ENCODE peak calls at places on chromosome 22, in four cellular contexts. One of them, this sample, is unnamed.

GRCh38 chr22:37804886-37805857 is 2.6 kb upstream of the GCAT start:
- DNase-seq in stimulated activated CD8-positive, alpha-beta memory T cell treated with anti-CD3 and anti-CD28 coated beads, Interleukin-15, amount 100 ng/mL, for 1 hour: no peak
- DNase-seq in EH: peak; percentile 87
- DNase-seq in EL: peak; percentile 88
- DNase-seq in this sample: peak; percentile 53

GRCh38 chr22:31635638-31636306 is 26.2 kb downstream of the PISD start:
- DNase-seq in stimulated activated CD8-positive, alpha-beta memory T cell treated with anti-CD3 and anti-CD28 coated beads, Interleukin-15, amount 100 ng/mL, for 1 hour: no peak
- DNase-seq in EH: no peak
- DNase-seq in EL: no peak
- DNase-seq in this sample: no peak

GRCh38 chr22:43829448-43829821 is 17.3 kb upstream of the EFCAB6 start:
- DNase-seq in stimulated activated CD8-positive, alpha-beta memory T cell treated with anti-CD3 and anti-CD28 coated beads, Interleukin-15, amount 100 ng/mL, for 1 hour: no peak
- DNase-seq in EH: no peak
- DNase-seq in EL: no peak
- DNase-seq in this sample: no peak

GRCh38 chr22:32636884-32637283 is 162.3 kb downstream of the FBXO7 start:
- DNase-seq in stimulated activated CD8-positive, alpha-beta memory T cell treated with anti-CD3 and anti-CD28 coated beads, Interleukin-15, amount 100 ng/mL, for 1 hour: no peak
- DNase-seq in EH: no peak
- DNase-seq in EL: no peak
- DNase-seq in this sample: no peak

GRCh38 chr22:29143848-29144785 is 61.6 kb upstream of the EMID1 start:
- DNase-seq in stimulated activated CD8-positive, alpha-beta memory T cell treated with anti-CD3 and anti-CD28 coated beads, Interleukin-15, amount 100 ng/mL, for 1 hour: no peak
- DNase-seq in EH: no peak
- DNase-seq in EL: no peak
- DNase-seq in this sample: no peak

GRCh38 chr22:49010086-49010863 is 817.4 kb downstream of the BRD1 start:
- DNase-seq in stimulated activated CD8-positive, alpha-beta memory T cell treated with anti-CD3 and anti-CD28 coated beads, Interleukin-15, amount 100 ng/mL, for 1 hour: no peak
- DNase-seq in EH: no peak
- DNase-seq in EL: no peak
- DNase-seq in this sample: no peak

GRCh38 chr22:49365910-49366309 is 461.8 kb downstream of the BRD1 start:
- DNase-seq in stimulated activated CD8-positive, alpha-beta memory T cell treated with anti-CD3 and anti-CD28 coated beads, Interleukin-15, amount 100 ng/mL, for 1 hour: no peak
- DNase-seq in EH: no peak
- DNase-seq in EL: no peak
- DNase-seq in this sample: no peak

GRCh38 chr22:28186641-28187040 is 267.6 kb upstream of the PITPNB start:
- DNase-seq in stimulated activated CD8-positive, alpha-beta memory T cell treated with anti-CD3 and anti-CD28 coated beads, Interleukin-15, amount 100 ng/mL, for 1 hour: no peak
- DNase-seq in EH: no peak
- DNase-seq in EL: no peak
- DNase-seq in this sample: no peak

GRCh38 chr22:22576244-22576988 is 17.4 kb upstream of the PRAME start:
- DNase-seq in stimulated activated CD8-positive, alpha-beta memory T cell treated with anti-CD3 and anti-CD28 coated beads, Interleukin-15, amount 100 ng/mL, for 1 hour: no peak
- DNase-seq in EH: peak; percentile 54
- DNase-seq in EL: peak; percentile 28
- DNase-seq in this sample: no peak

GRCh38 chr22:38861170-38861874 is 10.7 kb downstream of the CBX6 start:
- DNase-seq in stimulated activated CD8-positive, alpha-beta memory T cell treated with anti-CD3 and anti-CD28 coated beads, Interleukin-15, amount 100 ng/mL, for 1 hour: no peak
- DNase-seq in EH: no peak
- DNase-seq in EL: no peak
- DNase-seq in this sample: no peak

GRCh38 chr22:42811510-42811909 is 45.6 kb downstream of the ARFGAP3 start:
- DNase-seq in stimulated activated CD8-positive, alpha-beta memory T cell treated with anti-CD3 and anti-CD28 coated beads, Interleukin-15, amount 100 ng/mL, for 1 hour: no peak
- DNase-seq in EH: no peak
- DNase-seq in EL: no peak
- DNase-seq in this sample: no peak

GRCh38 chr22:25898707-25899365 is 156.8 kb downstream of the MYO18B start:
- DNase-seq in stimulated activated CD8-positive, alpha-beta memory T cell treated with anti-CD3 and anti-CD28 coated beads, Interleukin-15, amount 100 ng/mL, for 1 hour: no peak
- DNase-seq in EH: no peak
- DNase-seq in EL: peak; percentile 7
- DNase-seq in this sample: no peak

GRCh38 chr22:26558246-26558895 is 31.6 kb downstream of the TPST2 start:
- DNase-seq in stimulated activated CD8-positive, alpha-beta memory T cell treated with anti-CD3 and anti-CD28 coated beads, Interleukin-15, amount 100 ng/mL, for 1 hour: no peak
- DNase-seq in EH: peak; percentile 54
- DNase-seq in EL: no peak
- DNase-seq in this sample: no peak

GRCh38 chr22:35177811-35178210 is 79.5 kb upstream of the HMGXB4 start:
- DNase-seq in stimulated activated CD8-positive, alpha-beta memory T cell treated with anti-CD3 and anti-CD28 coated beads, Interleukin-15, amount 100 ng/mL, for 1 hour: no peak
- DNase-seq in EH: no peak
- DNase-seq in EL: no peak
- DNase-seq in this sample: no peak

GRCh38 chr22:33922268-33922667 is 2.0 kb upstream of the LARGE1 start:
- DNase-seq in stimulated activated CD8-positive, alpha-beta memory T cell treated with anti-CD3 and anti-CD28 coated beads, Interleukin-15, amount 100 ng/mL, for 1 hour: no peak
- DNase-seq in EH: peak; percentile 40
- DNase-seq in EL: no peak
- DNase-seq in this sample: no peak

GRCh38 chr22:23815781-23816551 is 22.8 kb downstream of the DERL3 start:
- DNase-seq in stimulated activated CD8-positive, alpha-beta memory T cell treated with anti-CD3 and anti-CD28 coated beads, Interleukin-15, amount 100 ng/mL, for 1 hour: no peak
- DNase-seq in EH: peak; percentile 36
- DNase-seq in EL: no peak
- DNase-seq in this sample: no peak

GRCh38 chr22:18059991-18060390 is 17.8 kb upstream of the PEX26 start:
- DNase-seq in stimulated activated CD8-positive, alpha-beta memory T cell treated with anti-CD3 and anti-CD28 coated beads, Interleukin-15, amount 100 ng/mL, for 1 hour: no peak
- DNase-seq in EH: no peak
- DNase-seq in EL: no peak
- DNase-seq in this sample: no peak

GRCh38 chr22:39135092-39135896 is 17.2 kb downstream of the CBX7 start:
- DNase-seq in stimulated activated CD8-positive, alpha-beta memory T cell treated with anti-CD3 and anti-CD28 coated beads, Interleukin-15, amount 100 ng/mL, for 1 hour: no peak
- DNase-seq in EH: peak; percentile 50
- DNase-seq in EL: peak; percentile 48
- DNase-seq in this sample: no peak

GRCh38 chr22:45240137-45240809 is 421 bp downstream of the KIAA0930 start:
- DNase-seq in stimulated activated CD8-positive, alpha-beta memory T cell treated with anti-CD3 and anti-CD28 coated beads, Interleukin-15, amount 100 ng/mL, for 1 hour: no peak
- DNase-seq in EH: peak; percentile 22
- DNase-seq in EL: peak; percentile 34
- DNase-seq in this sample: no peak

GRCh38 chr22:50303848-50304527 is 3.5 kb downstream of the PLXNB2 start:
- DNase-seq in stimulated activated CD8-positive, alpha-beta memory T cell treated with anti-CD3 and anti-CD28 coated beads, Interleukin-15, amount 100 ng/mL, for 1 hour: no peak
- DNase-seq in EH: no peak
- DNase-seq in EL: no peak
- DNase-seq in this sample: no peak

GRCh38 chr22:31044262-31044861 is 36.8 kb upstream of the SMTN start:
- DNase-seq in stimulated activated CD8-positive, alpha-beta memory T cell treated with anti-CD3 and anti-CD28 coated beads, Interleukin-15, amount 100 ng/mL, for 1 hour: no peak
- DNase-seq in EH: peak; percentile 64
- DNase-seq in EL: no peak
- DNase-seq in this sample: no peak

GRCh38 chr22:36682835-36683234 is 20.7 kb downstream of the CACNG2 start:
- DNase-seq in stimulated activated CD8-positive, alpha-beta memory T cell treated with anti-CD3 and anti-CD28 coated beads, Interleukin-15, amount 100 ng/mL, for 1 hour: no peak
- DNase-seq in EH: no peak
- DNase-seq in EL: no peak
- DNase-seq in this sample: no peak

GRCh38 chr22:25774575-25775026 is 32.6 kb downstream of the MYO18B start:
- DNase-seq in stimulated activated CD8-positive, alpha-beta memory T cell treated with anti-CD3 and anti-CD28 coated beads, Interleukin-15, amount 100 ng/mL, for 1 hour: no peak
- DNase-seq in EH: no peak
- DNase-seq in EL: no peak
- DNase-seq in this sample: peak; percentile 51

GRCh38 chr22:35634981-35635540 is 13.2 kb upstream of the APOL6 start:
- DNase-seq in stimulated activated CD8-positive, alpha-beta memory T cell treated with anti-CD3 and anti-CD28 coated beads, Interleukin-15, amount 100 ng/mL, for 1 hour: no peak
- DNase-seq in EH: peak; percentile 46
- DNase-seq in EL: no peak
- DNase-seq in this sample: no peak

GRCh38 chr22:19942886-19943664 is 1.5 kb upstream of the TXNRD2 start:
- DNase-seq in stimulated activated CD8-positive, alpha-beta memory T cell treated with anti-CD3 and anti-CD28 coated beads, Interleukin-15, amount 100 ng/mL, for 1 hour: no peak
- DNase-seq in EH: peak; percentile 95
- DNase-seq in EL: peak; percentile 93
- DNase-seq in this sample: no peak